ENCODE peak calls at places on chromosomes 16 and 17, in six cellular contexts. E, Q, X, J, B and H are unnamed samples.

GRCh38 chr16:26809461-26809860 is 257.3 kb upstream of the C16orf82 start:
- DNase-seq in X (no peak), E (no peak), Q (no peak), J (no peak), B (no peak), H (no peak)

GRCh38 chr16:28951410-28951943 is 740 bp downstream of the NFATC2IP start:
- DNase-seq in J (no peak), X (no peak), E (no peak), B (peak; percentile 42), Q (no peak), H (peak; percentile 44)

GRCh38 chr16:27154573-27155521 is 48.5 kb upstream of the KDM8 start:
- DNase-seq in J (peak; percentile 57), E (no peak), X (peak; percentile 25), B (peak; percentile 88), Q (peak; percentile 56), H (peak; percentile 30)

GRCh38 chr16:54069601-54070239 is 216.9 kb downstream of the IRX3 start:
- DNase-seq in E (no peak), Q (no peak), B (no peak), J (no peak), X (no peak), H (no peak)

GRCh38 chr17:16887523-16888095 is 84.3 kb downstream of the TNFRSF13B start:
- DNase-seq in B (no peak), Q (no peak), X (no peak), E (no peak), J (no peak), H (no peak)

GRCh38 chr16:58010886-58011285 is 9.7 kb downstream of the USB1 start:
- DNase-seq in E (no peak), B (no peak), X (no peak), Q (no peak), J (no peak), H (no peak)

GRCh38 chr17:35875439-35876139 is 4.6 kb downstream of the CCL5 start:
- DNase-seq in X (no peak), J (no peak), Q (no peak), B (no peak), E (no peak), H (no peak)

GRCh38 chr16:86590501-86591144 is 12.3 kb downstream of the FOXL1 start:
- DNase-seq in Q (no peak), B (no peak), E (no peak), X (no peak), J (no peak), H (no peak)

GRCh38 chr17:28521296-28522085 is 15.3 kb downstream of the FOXN1 start:
- DNase-seq in Q (no peak), J (no peak), X (no peak), B (peak; percentile 65), E (no peak), H (peak; percentile 68)

GRCh38 chr16:18984425-18985005 is 781 bp downstream of the TMC7 start:
- DNase-seq in X (no peak), B (no peak), E (no peak), J (no peak), Q (no peak), H (no peak)

GRCh38 chr16:18979936-18980335 is 3.8 kb upstream of the TMC7 start:
- DNase-seq in X (no peak), E (no peak), J (peak; percentile 42), Q (no peak), B (no peak), H (no peak)

GRCh38 chr16:18983565-18984424 is at the start of gene TMC7:
- DNase-seq in X (peak; percentile 80), B (peak; percentile 97), E (peak; percentile 47), Q (peak; percentile 80), J (peak; percentile 83), H (peak; percentile 95)
- TF ChIP-seq POLR2AphosphoS5 in X (peak; percentile 64), B (peak; percentile 49), E (no peak), Q (peak; percentile 56), J (no peak), H (no peak)

DNA sequence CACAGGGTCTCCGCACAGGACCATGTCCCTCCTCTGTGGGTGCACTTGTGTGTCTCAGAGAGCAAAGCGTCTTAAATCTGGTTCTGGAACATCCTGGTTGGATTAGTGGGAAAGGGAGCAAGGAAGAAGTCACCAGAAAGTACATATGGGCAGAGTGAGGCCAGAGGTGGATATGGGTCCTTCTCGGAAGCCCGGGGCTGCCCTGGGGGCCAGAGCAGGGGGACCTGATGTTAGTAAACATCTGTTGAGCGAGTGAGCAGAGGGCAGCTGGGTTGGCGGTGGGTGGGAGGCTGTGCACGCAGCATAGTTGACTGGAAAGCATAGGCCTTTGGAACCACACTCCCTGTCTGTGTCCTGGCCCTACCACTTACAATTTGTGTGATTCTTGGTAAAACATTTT is 22.7 kb downstream of the UNC13D start:
- DNase-seq in J (no peak), Q (no peak), B (no peak), X (no peak), E (no peak), H (no peak)
- H3K36me3 ChIP-seq in J (peaks cover 100% of the 10 kb centered on the region), Q (peaks cover 18% of the 10 kb centered on the region), B (no peaks in the 10 kb centered on the region), X (peaks cover 17% of the 10 kb centered on the region), E (peaks cover 11% of the 10 kb centered on the region), H (peaks cover 67% of the 10 kb centered on the region)

GRCh38 chr17:66965801-66966528 is 1.5 kb downstream of the CACNG4 start:
- DNase-seq in X (no peak), J (no peak), E (no peak), Q (no peak), B (peak; percentile 71), H (no peak)

GRCh38 chr17:66968916-66969315 is 4.4 kb downstream of the CACNG4 start:
- DNase-seq in X (peak; percentile 71), B (no peak), Q (no peak), J (no peak), E (no peak), H (no peak)

GRCh38 chr17:66967867-66968543 is 3.5 kb downstream of the CACNG4 start:
- DNase-seq in J (no peak), X (no peak), E (no peak), Q (no peak), B (no peak), H (no peak)

GRCh38 chr17:66964930-66965800 is 658 bp downstream of the CACNG4 start:
- DNase-seq in E (peak; percentile 53), B (peak; percentile 82), J (no peak), Q (no peak), X (peak; percentile 65), H (peak; percentile 90)

DNA sequence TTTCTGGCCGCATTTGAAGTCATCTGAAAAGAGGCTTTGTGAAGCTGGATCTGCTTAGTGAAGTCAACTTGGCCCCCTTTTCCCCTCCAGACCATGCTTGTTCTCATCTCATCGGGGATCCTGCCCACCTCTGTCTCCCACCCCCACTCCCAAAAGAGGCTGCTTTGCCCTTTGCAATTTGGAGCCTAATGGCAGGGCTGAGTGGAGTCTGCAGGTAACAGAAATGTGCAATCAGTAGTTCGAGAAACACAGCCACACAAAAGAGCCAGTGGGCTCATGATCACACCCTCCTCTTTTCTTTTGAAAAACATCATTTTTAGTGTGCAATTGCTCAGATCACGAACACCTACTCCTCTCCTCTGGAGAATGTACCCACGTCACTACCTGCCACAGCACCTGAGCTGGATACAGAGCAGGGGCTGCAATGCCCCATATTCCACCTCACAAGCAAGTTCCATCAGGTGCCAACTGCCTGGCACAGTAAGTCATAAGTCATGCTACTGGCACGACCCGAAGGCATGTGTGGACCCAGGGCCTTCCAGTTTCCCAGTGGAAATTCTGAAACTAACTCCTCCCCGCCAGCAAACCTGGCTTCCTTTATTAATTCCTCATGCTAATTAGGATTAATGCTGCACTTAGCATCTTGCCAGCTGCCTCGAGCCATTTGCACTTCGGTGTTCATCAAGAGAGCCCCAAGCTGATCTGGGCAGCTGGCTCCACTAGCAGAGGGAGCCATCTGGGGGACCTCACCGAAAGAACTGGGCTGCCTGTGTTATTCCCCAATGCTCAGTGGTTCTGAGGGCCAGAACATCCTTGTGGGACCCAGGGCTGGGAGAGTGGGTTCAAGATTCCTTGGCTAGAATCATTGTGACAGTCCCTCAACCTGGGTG is 2.3 kb downstream of the CACNG4 start:
- DNase-seq in X (no peak), E (no peak), Q (no peak), B (no peak), J (no peak), H (no peak)
- H3K4me3 ChIP-seq in X (peak overlapping the region; percentile 42), E (no peak overlapping the region), Q (no peak overlapping the region), B (peak overlapping the region; percentile 84), J (no peak overlapping the region), H (no peak overlapping the region)

GRCh38 chr17:27493088-27493487 is 36.8 kb downstream of the KSR1 start:
- DNase-seq in B (no peak), Q (no peak), J (no peak), E (no peak), X (no peak), H (no peak)

GRCh38 chr17:27492470-27492869 is 36.2 kb downstream of the KSR1 start:
- DNase-seq in Q (no peak), J (no peak), X (no peak), B (no peak), E (no peak), H (no peak)

GRCh38 chr17:27496005-27496404 is 39.8 kb downstream of the KSR1 start:
- DNase-seq in B (no peak), X (no peak), E (no peak), J (no peak), Q (no peak), H (no peak)

GRCh38 chr17:27495460-27495859 is 39.2 kb downstream of the KSR1 start:
- DNase-seq in B (no peak), E (no peak), J (no peak), Q (no peak), X (no peak), H (no peak)

GRCh38 chr17:27494192-27495091 is 38.2 kb downstream of the KSR1 start:
- DNase-seq in B (peak; percentile 64), J (peak; percentile 87), E (peak; percentile 85), Q (peak; percentile 51), X (peak; percentile 93), H (peak; percentile 93)
- TF ChIP-seq POLR2AphosphoS5 in B (no peak), J (peak; percentile 69), E (no peak), Q (no peak), X (peak; percentile 77), H (peak; percentile 35)

DNA sequence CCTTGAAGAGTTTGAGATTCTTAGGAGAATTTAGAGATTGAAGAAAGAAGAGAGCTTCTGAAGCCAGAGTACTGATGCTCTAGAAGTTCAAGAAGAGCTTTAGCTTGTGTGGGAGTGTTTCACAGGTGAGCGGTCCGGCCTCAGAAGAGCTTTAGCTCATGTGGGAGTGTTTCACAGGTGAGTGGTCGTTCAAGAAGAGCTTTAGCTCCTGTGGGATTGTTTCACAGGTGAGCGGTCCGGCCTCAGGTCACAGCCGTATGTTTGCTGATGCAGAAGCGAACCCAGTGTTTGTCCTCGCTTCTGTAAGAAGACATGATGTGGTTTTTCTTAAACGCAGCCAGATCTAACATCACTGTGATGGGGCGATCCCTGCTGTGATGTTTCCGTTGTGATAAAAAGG is 76.4 kb downstream of the SEC14L1 start:
- DNase-seq in Q (no peak), E (no peak), B (no peak), X (no peak), J (no peak), H (no peak)
- H3K36me3 ChIP-seq in Q (peaks cover 13% of the 10 kb centered on the region), E (peaks cover 6% of the 10 kb centered on the region), B (no peaks in the 10 kb centered on the region), X (peaks cover 13% of the 10 kb centered on the region), J (peaks cover 68% of the 10 kb centered on the region), H (peaks cover 24% of the 10 kb centered on the region)

GRCh38 chr16:90047714-90048346 is 28.6 kb upstream of the DBNDD1 start:
- DNase-seq in X (no peak), J (no peak), E (no peak), Q (no peak), B (peak; percentile 71), H (peak; percentile 74)
- H3K4me3 ChIP-seq in X (peak overlapping the region; percentile 26), J (peak overlapping the region; percentile 50), E (peak overlapping the region; percentile 25), Q (no peak overlapping the region), B (peak overlapping the region; percentile 70), H (peak overlapping the region; percentile 54)

GRCh38 chr16:2156849-2157224 is 1.3 kb downstream of the TRAF7 start:
- DNase-seq in Q (no peak), J (no peak), E (no peak), X (no peak), B (peak; percentile 0), H (peak; percentile 20)
- TF ChIP-seq POLR2AphosphoS5 in Q (no peak), J (no peak), E (no peak), X (no peak), B (no peak), H (no peak)

GRCh38 chr17:4019400-4019799 is 55.2 kb upstream of the ATP2A3 start:
- DNase-seq in X (no peak), B (no peak), Q (no peak), J (no peak), E (no peak), H (no peak)
- H3K36me3 ChIP-seq in X (peaks cover 30% of the 10 kb centered on the region), B (peaks cover 4% of the 10 kb centered on the region), Q (peaks cover 34% of the 10 kb centered on the region), J (peaks cover 100% of the 10 kb centered on the region), E (peaks cover 24% of the 10 kb centered on the region), H (peaks cover 97% of the 10 kb centered on the region)